ENCODE peak calls at places on chromosomes 16 and 17, in four cellular contexts. O, R, V and P are unnamed samples.

GRCh38 chr17:32584792-32585191 is 98.0 kb downstream of the CDK5R1 start:
- DNase-seq in O (no peak), R (no peak), V (no peak), P (no peak)

GRCh38 chr17:57860414-57860999 is 10.7 kb upstream of the MRPS23 start:
- DNase-seq in O (no peak), R (no peak), V (no peak), P (no peak)

GRCh38 chr16:18983565-18984424 is at the start of gene TMC7:
- DNase-seq in O (peak; percentile 80), R (peak; percentile 83), V (peak; percentile 86), P (no peak)

GRCh38 chr16:10683160-10683559 is 11.6 kb downstream of the TEKT5 start:
- DNase-seq in O (no peak), R (no peak), V (no peak), P (no peak)

GRCh38 chr17:80476877-80477646 is 655 bp upstream of the NPTX1 start:
- DNase-seq in O (no peak), R (no peak), V (no peak), P (no peak)

GRCh38 chr16:84191466-84191865 is 509 bp downstream of the ADAD2 start:
- DNase-seq in O (no peak), R (no peak), V (no peak), P (no peak)

GRCh38 chr17:61488878-61489718 is 36.9 kb downstream of the TBX4 start:
- DNase-seq in O (peak; percentile 78), R (no peak), V (no peak), P (no peak)

GRCh38 chr16:57689772-57690558 is 4.6 kb upstream of the DRC7 start:
- DNase-seq in O (no peak), R (no peak), V (no peak), P (no peak)

GRCh38 chr16:84832488-84833141 is 12.8 kb downstream of the CRISPLD2 start:
- DNase-seq in O (peak; percentile 38), R (peak; percentile 99), V (peak; percentile 89), P (peak; percentile 94)

GRCh38 chr17:21296097-21297025 is 11.8 kb downstream of the MAP2K3 start:
- DNase-seq in O (no peak), R (no peak), V (peak; percentile 66), P (no peak)

GRCh38 chr17:39631403-39631802 is 4.7 kb downstream of the PPP1R1B start:
- DNase-seq in O (peak; percentile 83), R (no peak), V (no peak), P (no peak)

GRCh38 chr16:12188674-12189249 is 212.2 kb downstream of the SNX29 start:
- DNase-seq in O (no peak), R (peak; percentile 8), V (no peak), P (peak; percentile 27)

GRCh38 chr16:73248316-73248715 is 200.4 kb upstream of the ZFHX3 start:
- DNase-seq in O (no peak), R (no peak), V (no peak), P (no peak)

GRCh38 chr17:16987830-16988601 is 16.1 kb upstream of the TNFRSF13B start:
- DNase-seq in O (no peak), R (peak; percentile 57), V (peak; percentile 86), P (no peak)

GRCh38 chr16:12752159-12752558 is 51.5 kb downstream of the CPPED1 start:
- DNase-seq in O (no peak), R (no peak), V (no peak), P (no peak)

GRCh38 chr16:80045944-80046660 is 445.6 kb upstream of the MAF start:
- DNase-seq in O (no peak), R (no peak), V (no peak), P (no peak)

GRCh38 chr17:13996758-13997157 is 72.5 kb upstream of the COX10 start:
- DNase-seq in O (no peak), R (no peak), V (no peak), P (no peak)

GRCh38 chr17:37430051-37430591 is 23.4 kb downstream of the TADA2A start:
- DNase-seq in O (no peak), R (no peak), V (no peak), P (no peak)

GRCh38 chr17:56171186-56171959 is 18.1 kb downstream of the ANKFN1 start:
- DNase-seq in O (no peak), R (no peak), V (no peak), P (no peak)

GRCh38 chr16:8964462-8964861 is 756 bp upstream of the USP7 start:
- DNase-seq in O (no peak), R (no peak), V (no peak), P (no peak)

GRCh38 chr17:17518951-17519350 is 22.8 kb upstream of the RASD1 start:
- DNase-seq in O (no peak), R (no peak), V (peak; percentile 36), P (no peak)

GRCh38 chr17:6660765-6661463 is 9.4 kb downstream of the C17orf100 start:
- DNase-seq in O (no peak), R (no peak), V (no peak), P (no peak)

GRCh38 chr17:30244853-30245385 is 9.4 kb upstream of the SLC6A4 start:
- DNase-seq in O (no peak), R (no peak), V (no peak), P (no peak)

GRCh38 chr17:8647202-8647601 is 16.7 kb upstream of the MYH10 start:
- DNase-seq in O (no peak), R (no peak), V (no peak), P (no peak)

GRCh38 chr16:14101415-14101814 is 30.3 kb downstream of the MRTFB start:
- DNase-seq in O (no peak), R (no peak), V (no peak), P (no peak)

GRCh38 chr16:64339052-64339770 is 782.7 kb downstream of the CDH11 start:
- DNase-seq in O (no peak), R (peak; percentile 29), V (no peak), P (no peak)

DNA sequence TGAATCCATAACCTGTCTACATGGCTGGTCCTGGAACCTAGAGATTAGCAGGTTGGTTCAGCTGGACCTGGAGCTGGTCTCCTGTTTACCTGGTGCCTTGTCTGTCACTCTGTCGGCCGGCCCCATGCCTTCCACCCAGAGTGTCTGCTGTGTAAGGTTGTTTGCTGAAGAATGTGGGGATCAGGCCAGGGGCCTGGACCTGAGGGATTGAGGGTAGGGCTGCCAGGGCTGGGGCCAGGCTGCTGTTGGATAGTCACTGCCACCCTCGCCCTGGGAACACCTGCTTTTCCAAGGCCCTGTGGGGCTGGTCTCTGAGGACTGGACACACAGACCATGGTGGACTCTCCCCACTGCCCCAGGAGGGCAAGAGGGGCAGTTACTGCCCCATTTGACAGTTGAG is 1.4 kb downstream of the NHERF2 start:
- DNase-seq in O (no peak), R (no peak), V (no peak), P (no peak)
- H3K4me3 ChIP-seq in O (peak overlapping the region; percentile 86), R (no peak overlapping the region), V (peak overlapping the region; percentile 70), P (no peak overlapping the region)

DNA sequence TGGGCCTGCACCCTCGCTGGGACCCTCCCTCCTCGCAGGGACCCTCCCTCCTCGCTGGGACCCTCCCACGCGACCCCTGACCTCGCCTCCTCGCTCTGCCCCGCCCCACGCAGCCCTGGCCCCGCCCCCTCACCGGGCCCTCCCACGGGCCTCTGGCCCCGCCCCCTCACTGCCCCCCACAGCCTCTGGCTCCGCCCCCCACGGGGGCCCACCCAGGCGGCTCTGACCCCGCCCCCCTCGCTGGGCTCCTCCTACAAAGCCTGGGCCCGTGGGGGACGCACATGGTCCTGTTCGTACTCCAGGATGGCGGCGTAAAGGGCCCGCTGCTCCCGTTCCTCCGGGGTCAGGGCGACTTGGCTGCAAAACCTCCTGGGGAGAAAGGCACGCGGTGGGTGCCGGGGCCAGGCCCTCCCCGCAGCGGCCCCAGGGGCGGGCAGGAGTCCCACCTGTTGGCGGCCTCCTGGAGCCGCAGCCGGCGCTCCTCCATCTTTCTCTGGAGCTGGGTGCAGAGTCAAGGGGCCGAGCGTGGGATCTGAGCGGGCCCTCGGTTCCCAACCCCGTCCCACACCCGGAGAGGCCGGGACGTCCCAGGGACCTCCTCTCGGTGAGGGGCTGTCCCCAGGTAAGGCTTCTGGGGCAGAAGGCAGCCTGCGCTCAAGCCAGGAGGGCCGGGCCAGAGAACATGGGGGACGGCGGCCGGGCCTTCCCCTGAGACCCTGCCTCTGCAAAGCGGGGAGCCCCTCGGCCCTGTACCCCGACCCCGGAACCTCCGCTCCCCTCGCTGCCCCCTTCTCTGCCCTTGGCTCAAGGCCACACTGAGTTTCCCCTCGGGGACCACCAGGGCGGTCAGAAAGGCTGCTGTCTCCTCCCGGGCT is 8.9 kb downstream of the VPS9D1 start:
- DNase-seq in O (peak; percentile 28), R (peak; percentile 76), V (no peak), P (no peak)
- H3K4me3 ChIP-seq in O (peak overlapping the region; percentile 27), R (peak overlapping the region; percentile 64), V (peak overlapping the region; percentile 56), P (peak overlapping the region; percentile 45)

DNA sequence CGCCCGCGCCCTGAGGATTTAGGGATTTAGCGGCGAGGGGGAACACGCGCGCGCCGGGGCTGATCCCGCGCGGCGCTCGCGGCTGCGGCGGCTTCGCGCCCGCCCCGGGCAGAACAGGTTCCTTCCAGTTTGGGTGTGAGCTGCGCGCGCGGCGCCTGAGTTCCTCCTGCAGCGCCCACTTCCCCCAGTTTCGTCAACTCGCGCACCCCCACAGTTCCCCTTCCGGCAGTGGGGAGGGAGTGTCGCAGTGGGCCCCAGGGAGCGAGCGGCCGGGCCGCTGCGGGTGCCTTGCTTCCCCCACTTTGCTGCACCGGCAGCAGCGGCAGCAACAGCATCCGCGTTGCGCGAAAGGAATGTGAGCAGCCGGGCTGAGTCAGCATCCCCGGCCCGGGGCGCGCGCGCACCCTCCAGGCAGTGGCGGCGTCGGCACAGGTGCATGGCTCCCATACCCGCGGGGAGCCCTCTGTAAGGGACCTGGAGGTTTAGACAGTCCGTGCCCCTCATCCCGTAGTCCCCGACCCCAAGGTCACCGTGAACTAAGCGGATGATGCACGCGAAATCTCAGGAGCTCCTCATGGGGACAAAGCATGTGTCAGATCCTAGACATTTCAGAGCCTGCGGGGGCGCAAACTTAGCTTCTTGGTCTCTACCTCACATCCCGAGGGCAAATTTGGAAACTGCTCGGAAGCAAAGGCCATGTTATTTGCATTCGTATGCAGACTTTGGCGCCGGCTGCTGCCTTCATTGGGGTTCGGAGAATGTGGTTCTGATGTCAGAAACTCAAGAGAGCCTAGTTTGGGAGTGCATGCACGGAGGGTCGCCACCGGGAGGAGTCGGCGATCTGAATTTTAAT is 767 bp downstream of the ARSG start:
- DNase-seq in O (peak; percentile 39), R (peak; percentile 60), V (peak; percentile 92), P (no peak)
- H3K4me3 ChIP-seq in O (peak overlapping the region; percentile 56), R (peak overlapping the region; percentile 68), V (peak overlapping the region; percentile 81), P (peak overlapping the region; percentile 67)

GRCh38 chr17:49742256-49742655 is 21.7 kb downstream of the FAM117A start:
- DNase-seq in O (no peak), R (peak; percentile 42), V (no peak), P (no peak)
- H3K4me3 ChIP-seq in O (no peak overlapping the region), R (no peak overlapping the region), V (peak overlapping the region; percentile 49), P (no peak overlapping the region)